ENCODE peak calls at places on chromosome 3, in five cellular contexts. S, Q, G, C and M are unnamed samples.

GRCh38 chr3:194089357-194090177 is 46.4 kb upstream of the HES1 start:
- DNase-seq in G (peak; percentile 40), C (peak; percentile 94), S (peak; percentile 98), Q (peak; percentile 63), M (peak; percentile 89)

GRCh38 chr3:180749322-180749721 is 70.0 kb upstream of the CCDC39 start:
- DNase-seq in S (no peak), G (no peak), Q (no peak), C (no peak), M (no peak)

GRCh38 chr3:78666458-78666800 is 1101.4 kb downstream of the ROBO1 start:
- DNase-seq in C (no peak), G (no peak), S (no peak), Q (no peak), M (no peak)

GRCh38 chr3:142987707-142988106 is 13.7 kb upstream of the U2SURP start:
- DNase-seq in C (no peak), G (no peak), Q (no peak), S (no peak), M (no peak)

GRCh38 chr3:87236093-87236492 is 9.0 kb downstream of the CHMP2B start:
- DNase-seq in S (no peak), Q (no peak), C (no peak), G (no peak), M (no peak)

GRCh38 chr3:119562307-119562961 is 3.0 kb upstream of the CD80 start:
- DNase-seq in S (no peak), Q (no peak), C (no peak), G (no peak), M (no peak)

GRCh38 chr3:155334897-155335883 is 41.7 kb upstream of the STRIT1 start:
- DNase-seq in G (no peak), S (no peak), Q (no peak), C (no peak), M (no peak)

GRCh38 chr3:132038198-132038825 is 3.5 kb upstream of the CPNE4 start:
- DNase-seq in C (no peak), G (no peak), S (no peak), Q (no peak), M (no peak)

GRCh38 chr3:109396811-109397210 is 59.5 kb upstream of the DPPA4 start:
- DNase-seq in G (no peak), Q (no peak), S (no peak), C (no peak), M (no peak)

GRCh38 chr3:141401584-141402475 is 33.5 kb downstream of the ZBTB38 start:
- DNase-seq in Q (peak; percentile 51), G (peak; percentile 53), C (no peak), S (no peak), M (no peak)

DNA sequence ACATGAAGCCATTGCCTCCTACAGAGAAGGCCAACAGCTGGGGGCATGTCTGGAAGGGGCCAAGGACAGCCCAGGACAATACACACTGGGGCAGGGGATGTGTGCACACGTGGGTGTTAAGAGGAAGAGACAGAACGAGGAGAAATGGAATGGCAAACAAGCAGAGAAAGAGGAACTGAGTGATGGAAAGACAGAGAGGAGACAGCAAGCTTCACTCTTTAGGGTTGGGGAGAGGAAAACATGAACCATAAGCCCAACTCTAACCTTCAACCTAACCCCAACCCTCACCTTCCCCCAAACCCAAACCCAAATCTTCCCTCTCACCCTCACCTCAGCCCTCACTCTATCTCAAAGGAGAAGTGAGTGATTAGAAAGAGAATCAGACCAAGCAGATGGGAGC is 11.9 kb upstream of the PARL start:
- DNase-seq in S (no peak), C (no peak), Q (no peak), G (no peak), M (no peak)
- TF ChIP-seq POLR2AphosphoS5 in S (no peak), C (no peak), Q (no peak), G (no peak), M (no peak)

GRCh38 chr3:42612147-42612680 is 11.7 kb downstream of the NKTR start:
- DNase-seq in S (no peak), C (no peak), G (no peak), Q (no peak), M (no peak)
- H3K27ac ChIP-seq in S (no peak overlapping the region), C (peak overlapping the region; percentile 48), G (peak overlapping the region; percentile 61), Q (peak overlapping the region; percentile 8), M (no peak overlapping the region)

GRCh38 chr3:6273878-6274277 is 587.0 kb upstream of the GRM7 start:
- DNase-seq in S (no peak), C (no peak), Q (no peak), G (no peak), M (no peak)
- TF ChIP-seq POLR2AphosphoS5 in S (no peak), C (no peak), Q (no peak), G (no peak), M (no peak)

DNA sequence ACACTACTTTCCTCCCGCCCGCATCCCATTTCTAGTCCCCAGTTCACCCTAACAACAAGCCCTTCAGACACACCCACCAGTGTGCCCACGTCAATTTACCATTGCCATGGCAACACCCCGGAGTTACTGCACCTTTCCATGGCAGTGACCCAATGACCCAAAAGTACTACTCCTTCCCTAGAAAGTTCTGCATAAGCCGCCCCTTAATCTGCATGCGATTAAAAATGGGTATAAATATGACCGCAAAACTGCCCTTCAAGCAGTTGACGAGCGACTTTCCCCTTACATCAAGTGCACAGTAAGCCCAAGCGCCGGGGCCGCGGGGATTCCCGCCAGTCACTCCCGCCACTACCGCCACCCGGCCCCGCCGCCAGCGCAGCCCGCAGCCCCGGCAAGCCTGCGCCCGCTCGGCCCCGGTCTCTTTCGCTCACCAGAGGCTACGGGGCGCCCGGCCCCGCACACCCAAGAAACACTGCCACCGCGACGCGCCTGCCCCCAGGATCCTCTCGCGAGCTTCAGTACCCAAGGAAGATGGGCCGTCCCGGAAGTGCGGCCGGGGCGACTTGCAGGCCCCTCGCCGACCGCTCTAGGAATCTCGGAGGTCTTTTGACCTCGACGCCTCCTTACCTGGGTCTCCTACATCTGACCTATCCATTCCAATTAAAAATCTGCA is 27.2 kb upstream of the ZNF502 start:
- DNase-seq in Q (peak; percentile 76), G (peak; percentile 64), S (no peak), C (peak; percentile 42), M (peak; percentile 54)
- H3K27ac ChIP-seq in Q (peak overlapping the region; percentile 50), G (no peak overlapping the region), S (no peak overlapping the region), C (peak overlapping the region; percentile 62), M (no peak overlapping the region)

DNA sequence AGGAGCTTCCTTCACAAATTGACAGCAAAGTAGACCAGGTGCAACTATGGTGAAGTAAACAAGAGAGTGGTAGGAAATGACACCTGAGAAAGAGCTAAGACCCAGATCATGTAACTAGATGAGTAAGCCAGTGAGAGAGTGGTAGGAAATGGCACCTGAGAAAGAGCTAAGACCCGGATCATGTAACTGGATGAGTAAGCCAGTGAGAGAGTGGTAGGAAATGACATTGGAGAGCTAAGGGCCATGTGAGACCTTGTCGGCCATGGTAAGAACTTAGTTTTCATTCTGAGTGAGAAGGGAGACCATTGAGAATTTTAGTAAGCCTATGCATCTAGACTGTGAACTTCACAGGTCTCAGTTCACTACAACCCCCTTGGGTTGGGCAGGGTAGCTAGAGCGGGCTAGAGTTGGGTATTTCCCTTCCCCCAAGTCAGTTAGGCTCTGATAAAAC is 5.4 kb upstream of the SENP7 start:
- DNase-seq in G (no peak), C (no peak), S (no peak), Q (no peak), M (no peak)
- TF ChIP-seq POLR2AphosphoS5 in G (no peak), C (no peak), S (no peak), Q (no peak), M (no peak)